ENCODE peak calls at places on chromosomes 4 and X, in seven cellular contexts. P is sigmoid colon, W is right atrium auricular region, S is esophagus squamous epithelium, I is GM13977, G is H9, C is psoas muscle. N is an unnamed sample.

GRCh38 chr4:83771113-83771705 is 235.3 kb downstream of the GPAT3 start:
- DNase-seq in P (no peak), W (no peak), S (no peak), I (peak), G (peak), C (no peak), N (peak)

GRCh38 chrX:134774190-134775048 is 116.1 kb upstream of the PLAC1 start:
- DNase-seq in P (no peak), W (no peak), S (no peak), I (no peak), G (no peak), C (no peak), N (no peak)

GRCh38 chrX:123899701-123900100 is 39.8 kb downstream of the XIAP start:
- DNase-seq in P (no peak), W (no peak), S (no peak), I (no peak), G (no peak), C (no peak), N (no peak)

GRCh38 chr4:6250235-6250983 is 19.2 kb upstream of the WFS1 start:
- DNase-seq in P (no peak), W (no peak), S (no peak), I (peak), G (peak), C (no peak), N (no peak)

GRCh38 chr4:41530741-41531140 is 7.2 kb upstream of the LIMCH1 start:
- DNase-seq in P (no peak), W (no peak), S (no peak), I (no peak), G (no peak), C (no peak), N (no peak)

GRCh38 chr4:154427149-154427548 is 64.5 kb downstream of the DCHS2 start:
- DNase-seq in P (no peak), W (no peak), S (no peak), I (no peak), G (no peak), C (no peak), N (no peak)

GRCh38 chrX:18026171-18026570 is 165.1 kb upstream of the RAI2 start:
- DNase-seq in P (no peak), W (no peak), S (no peak), I (no peak), G (no peak), C (no peak), N (no peak)

GRCh38 chr4:73603307-73603710 is 16.9 kb downstream of the RASSF6 start:
- DNase-seq in P (no peak), W (no peak), S (no peak), I (peak), G (no peak), C (no peak), N (no peak)

GRCh38 chrX:113274345-113274744 is 433.7 kb upstream of the AMOT start:
- DNase-seq in P (no peak), W (no peak), S (no peak), I (no peak), G (peak), C (no peak), N (no peak)

GRCh38 chr4:189096717-189097116 is 844.0 kb upstream of the FRG1 start:
- DNase-seq in P (no peak), W (no peak), S (no peak), I (no peak), G (peak), C (no peak), N (no peak)
- TF ChIP-seq CTCF in P (no peak), W (no peak), S (no peak), I (no peak), G (peak), C (no peak), N (no peak)

GRCh38 chr4:86653237-86653865 is 59.2 kb downstream of the PTPN13 start:
- DNase-seq in P (no peak), W (no peak), S (no peak), I (no peak), G (no peak), C (no peak), N (no peak)
- TF ChIP-seq CTCF in P (no peak), W (no peak), S (peak), I (peak), G (peak), C (no peak), N (no peak)

DNA sequence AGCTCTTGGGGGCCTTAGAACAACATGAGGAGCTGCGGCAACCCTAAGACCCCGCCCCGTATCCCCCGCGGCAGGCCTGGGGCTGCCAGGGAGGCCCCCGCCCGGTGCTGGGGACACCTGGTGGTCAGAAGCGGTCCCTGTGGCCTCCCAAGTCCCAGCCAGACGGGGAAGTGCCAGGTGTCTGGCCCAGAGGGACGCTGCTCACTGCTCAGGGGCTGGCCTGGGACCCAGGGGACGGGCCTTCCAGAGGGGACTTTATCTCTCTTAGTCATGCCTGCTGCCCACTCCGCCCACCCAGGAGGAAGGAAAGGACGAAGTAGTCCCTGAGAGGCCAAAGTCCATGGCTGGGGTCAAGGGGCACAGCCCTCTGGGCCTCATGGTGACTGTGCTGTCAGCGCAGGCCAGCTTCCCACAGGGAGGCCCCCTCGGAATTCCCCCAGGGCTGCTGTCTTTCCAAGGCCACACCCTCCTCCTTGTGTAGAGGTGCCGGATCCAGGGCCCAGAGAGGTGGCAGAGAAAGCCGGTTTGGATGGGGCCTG is 31.0 kb upstream of the HTRA3 start:
- DNase-seq in P (no peak), W (no peak), S (no peak), I (peak), G (peak), C (no peak), N (no peak)
- TF ChIP-seq CTCF in P (no peak), W (no peak), S (peak), I (peak), G (peak), C (peak), N (no peak)

GRCh38 chrX:118346258-118347094 is 570 bp downstream of the WDR44 start:
- DNase-seq in P (peak), W (no peak), S (peak), I (no peak), G (no peak), C (peak), N (peak)
- TF ChIP-seq CTCF in P (no peak), W (no peak), S (no peak), I (peak), G (peak), C (no peak), N (no peak)

GRCh38 chrX:151825927-151826471 is 86.7 kb upstream of the MAGEA4 start:
- DNase-seq in P (no peak), W (peak), S (no peak), I (no peak), G (no peak), C (no peak), N (no peak)
- TF ChIP-seq CTCF in P (no peak), W (no peak), S (no peak), I (no peak), G (no peak), C (no peak), N (no peak)

DNA sequence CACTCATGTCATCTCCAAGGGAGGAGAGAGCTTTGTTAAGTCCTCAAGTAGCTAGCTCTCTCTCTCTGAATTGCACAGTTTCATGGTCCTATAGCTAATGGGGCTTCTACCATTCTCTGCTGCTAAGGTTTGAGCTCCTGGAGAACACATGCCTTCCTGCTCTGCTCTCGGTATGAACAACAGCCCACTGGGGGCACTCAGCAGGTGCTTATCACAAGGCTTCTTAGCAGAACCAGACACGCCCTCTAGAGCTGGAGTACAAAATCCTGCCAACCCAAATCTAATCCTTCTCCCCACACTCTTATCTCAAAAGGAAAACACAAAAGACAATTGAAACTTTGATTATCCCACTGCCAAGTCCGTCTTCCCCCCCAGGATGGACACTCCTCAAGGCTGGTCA is 176.5 kb downstream of the HS3ST1 start:
- DNase-seq in P (no peak), W (no peak), S (no peak), I (no peak), G (peak), C (no peak), N (no peak)
- TF ChIP-seq CTCF in P (no peak), W (no peak), S (no peak), I (no peak), G (peak), C (no peak), N (no peak)

GRCh38 chrX:147626605-147627004 is 285.1 kb upstream of the FMR1 start:
- DNase-seq in P (no peak), W (no peak), S (no peak), I (no peak), G (no peak), C (no peak), N (no peak)
- TF ChIP-seq CTCF in P (no peak), W (no peak), S (no peak), I (no peak), G (no peak), C (no peak), N (no peak)